ENCODE peak calls at places on chromosomes 1 and 21, in eight cellular contexts. M is activated CD8-positive, alpha-beta memory T cell treated with anti-CD3 and anti-CD28 coated beads for 24 hours; B is activated CD4-positive, alpha-beta T cell treated with anti-CD3 and anti-CD28 coated beads, Interleukin-2, amount 50 U/mL, for 4 hours; Z is stimulated activated effector memory CD8-positive, alpha-beta T cell treated with anti-CD3 and anti-CD28 coated beads, Interleukin-12 subunit alpha, Interleukin-12 subunit beta, amount 100 ng/mL, for 72 hours; I is dorsolateral prefrontal cortex; P is occipital lobe; Y is adipocyte; R is M059J. D is an unnamed sample.

GRCh38 chr1:30748098-30748698 is 9.4 kb downstream of the LAPTM5 start:
- DNase-seq in M (no peak), B (no peak), Z (no peak), I (peak; percentile 57), P (peak; percentile 35), Y (no peak), R (no peak), D (no peak)

GRCh38 chr21:32474179-32475059 is 61.9 kb downstream of the EVA1C start:
- DNase-seq in M (no peak), B (no peak), Z (no peak), I (no peak), P (no peak), Y (no peak), R (peak; percentile 57), D (peak; percentile 25)

GRCh38 chr1:7857000-7857399 is 4.1 kb upstream of the UTS2 start:
- DNase-seq in M (no peak), B (no peak), Z (no peak), I (no peak), P (no peak), Y (no peak), R (no peak), D (no peak)

GRCh38 chr1:73205294-73205973 is 923.1 kb upstream of the NEGR1 start:
- DNase-seq in M (no peak), B (no peak), Z (no peak), I (no peak), P (no peak), Y (no peak), R (no peak), D (no peak)

GRCh38 chr1:222043444-222044292 is 301.8 kb upstream of the DUSP10 start:
- DNase-seq in M (no peak), B (no peak), Z (no peak), I (no peak), P (no peak), Y (peak; percentile 95), R (peak; percentile 93), D (no peak)

GRCh38 chr1:2248127-2248826 is 20.2 kb downstream of the SKI start:
- DNase-seq in M (no peak), B (no peak), Z (no peak), I (no peak), P (no peak), Y (no peak), R (no peak), D (no peak)

GRCh38 chr1:202664083-202664482 is 46.2 kb downstream of the SYT2 start:
- DNase-seq in M (no peak), B (no peak), Z (no peak), I (no peak), P (no peak), Y (no peak), R (peak; percentile 41), D (no peak)

GRCh38 chr1:4253918-4254317 is 353.8 kb upstream of the C1orf174 start:
- DNase-seq in M (no peak), B (no peak), Z (peak; percentile 3), I (no peak), P (no peak), Y (no peak), R (no peak), D (no peak)

GRCh38 chr1:15273274-15273673 is 26.3 kb downstream of the FHAD1 start:
- DNase-seq in M (no peak), B (no peak), Z (no peak), I (no peak), P (no peak), Y (no peak), R (no peak), D (no peak)

GRCh38 chr1:86774305-86775304 is 70.2 kb downstream of the SH3GLB1 start:
- DNase-seq in M (peak; percentile 64), B (peak; percentile 3), Z (peak; percentile 70), I (peak; percentile 77), P (peak; percentile 59), Y (peak; percentile 91), R (peak; percentile 91), D (peak; percentile 77)

GRCh38 chr1:1359668-1360468 is 1.5 kb upstream of the MXRA8 start:
- DNase-seq in M (no peak), B (no peak), Z (no peak), I (no peak), P (no peak), Y (peak; percentile 92), R (no peak), D (no peak)

GRCh38 chr1:180680558-180681144 is 48.8 kb downstream of the XPR1 start:
- DNase-seq in M (no peak), B (no peak), Z (no peak), I (no peak), P (no peak), Y (no peak), R (peak; percentile 72), D (no peak)

GRCh38 chr21:45852886-45853400 is 128.6 kb upstream of the COL6A1 start:
- DNase-seq in M (no peak), B (no peak), Z (no peak), I (no peak), P (no peak), Y (no peak), R (no peak), D (no peak)

GRCh38 chr1:85608851-85609250 is 28.3 kb downstream of the CCN1 start:
- DNase-seq in M (no peak), B (no peak), Z (no peak), I (no peak), P (no peak), Y (no peak), R (peak; percentile 54), D (no peak)

GRCh38 chr1:180953291-180953747 is 40.6 kb downstream of the KIAA1614 start:
- DNase-seq in M (peak; percentile 69), B (no peak), Z (no peak), I (no peak), P (no peak), Y (no peak), R (peak; percentile 34), D (peak; percentile 63)

GRCh38 chr1:118862755-118863154 is 125.4 kb downstream of the TBX15 start:
- DNase-seq in M (no peak), B (no peak), Z (no peak), I (no peak), P (no peak), Y (no peak), R (peak; percentile 52), D (no peak)

GRCh38 chr1:74822851-74823443 is 90.0 kb downstream of the TYW3 start:
- DNase-seq in M (no peak), B (no peak), Z (no peak), I (no peak), P (no peak), Y (peak; percentile 57), R (no peak), D (no peak)

GRCh38 chr21:36696640-36697472 is 2.1 kb upstream of the SIM2 start:
- DNase-seq in M (no peak), B (no peak), Z (peak; percentile 52), I (no peak), P (no peak), Y (no peak), R (no peak), D (peak; percentile 51)

GRCh38 chr1:205256956-205257615 is 29.3 kb downstream of the TMCC2 start:
- DNase-seq in M (no peak), B (no peak), Z (no peak), I (no peak), P (no peak), Y (no peak), R (no peak), D (no peak)

GRCh38 chr1:28417441-28418277 is 48.1 kb downstream of the PHACTR4 start:
- DNase-seq in M (no peak), B (no peak), Z (no peak), I (no peak), P (no peak), Y (peak; percentile 87), R (peak; percentile 92), D (no peak)

GRCh38 chr1:36128126-36128904 is 3.3 kb upstream of the COL8A2 start:
- DNase-seq in M (no peak), B (no peak), Z (no peak), I (no peak), P (no peak), Y (no peak), R (peak; percentile 92), D (no peak)

GRCh38 chr21:38839683-38840286 is 34.1 kb downstream of the ETS2 start:
- DNase-seq in M (no peak), B (no peak), Z (no peak), I (no peak), P (no peak), Y (peak; percentile 95), R (peak; percentile 96), D (no peak)